ENCODE peak calls at places on chromosome 10, in six cellular contexts. D is MM.1S, U is coronary artery, M is ACHN, N is NCI-H69, Q is DMS79. J is an unnamed sample.

GRCh38 chr10:72145657-72146450 is 57.5 kb upstream of the SPOCK2 start:
- DNase-seq in D (no peak), U (no peak), M (peak; percentile 90), N (no peak), Q (no peak), J (no peak)

GRCh38 chr10:70068925-70069324 is 16.3 kb downstream of the MACROH2A2 start:
- DNase-seq in D (no peak), U (no peak), M (no peak), N (no peak), Q (no peak), J (no peak)

GRCh38 chr10:14945097-14945496 is 8.8 kb downstream of the DCLRE1C start:
- DNase-seq in D (no peak), U (no peak), M (no peak), N (no peak), Q (no peak), J (no peak)

GRCh38 chr10:86684305-86684704 is 16.0 kb downstream of the LDB3 start:
- DNase-seq in D (no peak), U (peak; percentile 88), M (peak; percentile 11), N (peak; percentile 17), Q (no peak), J (no peak)

GRCh38 chr10:73653701-73654100 is 2.1 kb downstream of the SYNPO2L start:
- DNase-seq in D (no peak), U (no peak), M (peak; percentile 42), N (peak; percentile 37), Q (no peak), J (no peak)

GRCh38 chr10:70576803-70577517 is 25.6 kb downstream of the PRF1 start:
- DNase-seq in D (no peak), U (no peak), M (peak; percentile 21), N (peak; percentile 18), Q (no peak), J (no peak)

GRCh38 chr10:18497955-18498354 is 153.4 kb downstream of the NSUN6 start:
- DNase-seq in D (no peak), U (no peak), M (no peak), N (no peak), Q (no peak), J (no peak)

GRCh38 chr10:29841724-29842649 is 207.2 kb upstream of the SVIL start:
- DNase-seq in D (no peak), U (peak; percentile 81), M (no peak), N (peak; percentile 87), Q (no peak), J (no peak)

GRCh38 chr10:108496131-108496530 is 1331.6 kb upstream of the SORCS1 start:
- DNase-seq in D (no peak), U (no peak), M (no peak), N (no peak), Q (no peak), J (no peak)

GRCh38 chr10:1059902-1060301 is 3.7 kb downstream of the WDR37 start:
- DNase-seq in D (no peak), U (no peak), M (no peak), N (peak; percentile 32), Q (no peak), J (no peak)

GRCh38 chr10:79246606-79247275 is 100.5 kb upstream of the PPIF start:
- DNase-seq in D (no peak), U (peak; percentile 93), M (no peak), N (no peak), Q (no peak), J (no peak)

GRCh38 chr10:79483299-79483698 is 29.0 kb upstream of the EIF5AL1 start:
- DNase-seq in D (no peak), U (no peak), M (no peak), N (no peak), Q (no peak), J (no peak)

GRCh38 chr10:117860823-117861222 is 185.9 kb downstream of the RAB11FIP2 start:
- DNase-seq in D (peak; percentile 48), U (no peak), M (peak; percentile 39), N (peak; percentile 48), Q (no peak), J (no peak)

GRCh38 chr10:96298362-96298761 is 5.9 kb upstream of the DNTT start:
- DNase-seq in D (no peak), U (no peak), M (no peak), N (no peak), Q (no peak), J (no peak)

GRCh38 chr10:72567421-72567820 is 58.5 kb downstream of the MICU1 start:
- DNase-seq in D (no peak), U (peak; percentile 78), M (peak; percentile 97), N (no peak), Q (no peak), J (no peak)

GRCh38 chr10:113743594-113743993 is 7.9 kb upstream of the PLEKHS1 start:
- DNase-seq in D (no peak), U (no peak), M (no peak), N (no peak), Q (no peak), J (no peak)

GRCh38 chr10:18400911-18401260 is 250.5 kb downstream of the NSUN6 start:
- DNase-seq in D (peak; percentile 45), U (no peak), M (no peak), N (peak; percentile 12), Q (no peak), J (no peak)

GRCh38 chr10:99538287-99538917 is 5.7 kb downstream of the NKX2-3 start:
- DNase-seq in D (no peak), U (no peak), M (no peak), N (no peak), Q (no peak), J (no peak)

GRCh38 chr10:80996615-80997193 is 459.0 kb downstream of the SH2D4B start:
- DNase-seq in D (no peak), U (no peak), M (no peak), N (peak; percentile 0), Q (no peak), J (no peak)

GRCh38 chr10:121380211-121380610 is 218.0 kb downstream of the FGFR2 start:
- DNase-seq in D (no peak), U (no peak), M (no peak), N (no peak), Q (no peak), J (no peak)

GRCh38 chr10:51743146-51743545 is 43.8 kb upstream of the CSTF2T start:
- DNase-seq in D (no peak), U (no peak), M (no peak), N (peak; percentile 61), Q (no peak), J (no peak)

GRCh38 chr10:80964955-80965614 is 427.4 kb downstream of the SH2D4B start:
- DNase-seq in D (no peak), U (no peak), M (no peak), N (no peak), Q (no peak), J (no peak)

GRCh38 chr10:132538031-132538789 is 623 bp downstream of the INPP5A start:
- DNase-seq in D (no peak), U (peak; percentile 85), M (no peak), N (no peak), Q (no peak), J (no peak)

GRCh38 chr10:126294451-126294850 is 93.8 kb downstream of the ADAM12 start:
- DNase-seq in D (no peak), U (no peak), M (peak; percentile 43), N (no peak), Q (no peak), J (no peak)

GRCh38 chr10:3496138-3496537 is 288.9 kb downstream of the KLF6 start:
- DNase-seq in D (no peak), U (no peak), M (no peak), N (no peak), Q (no peak), J (no peak)

GRCh38 chr10:70106958-70107791 is 25.4 kb downstream of the AIFM2 start:
- DNase-seq in D (no peak), U (no peak), M (peak; percentile 11), N (peak; percentile 60), Q (no peak), J (no peak)

GRCh38 chr10:44510716-44511115 is 125.8 kb upstream of the CXCL12 start:
- DNase-seq in D (no peak), U (no peak), M (no peak), N (no peak), Q (no peak), J (no peak)

GRCh38 chr10:78974409-78975317 is 94.1 kb upstream of the ZMIZ1 start:
- DNase-seq in D (peak; percentile 31), U (peak; percentile 92), M (peak; percentile 81), N (peak; percentile 67), Q (no peak), J (peak; percentile 93)

GRCh38 chr10:470339-471003 is 219.0 kb downstream of the DIP2C start:
- DNase-seq in D (no peak), U (peak; percentile 35), M (no peak), N (no peak), Q (no peak), J (no peak)

GRCh38 chr10:102175415-102175814 is 23.2 kb downstream of the NOLC1 start:
- DNase-seq in D (no peak), U (no peak), M (no peak), N (no peak), Q (no peak), J (no peak)